ENCODE peak calls at places on chromosomes 3 and 15, in six cellular contexts. R, U, S, E, F and P are unnamed samples. For H3K9me3, the result is how much of the 10 kb centered on the place peaks cover.

GRCh38 chr3:107206141-107206540 is 171.1 kb upstream of the CCDC54 start:
- DNase-seq in R (no peak), U (no peak), S (no peak), E (peak), F (peak), P (peak)

GRCh38 chr3:127816783-127817182 is 5.5 kb downstream of the MGLL start:
- DNase-seq in R (no peak), U (no peak), S (no peak), E (no peak), F (no peak), P (no peak)

GRCh38 chr3:122660575-122660974 is 20.1 kb upstream of the PARP14 start:
- DNase-seq in R (no peak), U (no peak), S (no peak), E (no peak), F (no peak), P (no peak)

GRCh38 chr3:184811663-184811998 is 335 bp upstream of the VPS8 start:
- DNase-seq in R (no peak), U (no peak), S (no peak), E (no peak), F (no peak), P (no peak)

GRCh38 chr15:79408041-79408440 is 24.1 kb upstream of the MINAR1 start:
- DNase-seq in R (no peak), U (no peak), S (no peak), E (no peak), F (no peak), P (no peak)

GRCh38 chr3:40382617-40382979 is 4.4 kb upstream of the ENTPD3 start:
- DNase-seq in R (no peak), U (no peak), S (no peak), E (no peak), F (no peak), P (peak)

GRCh38 chr3:18440053-18440768 is 15.1 kb upstream of the SATB1 start:
- DNase-seq in R (no peak), U (no peak), S (no peak), E (no peak), F (peak), P (peak)

GRCh38 chr3:21017115-21017852 is 733.7 kb downstream of the ZNF385D start:
- DNase-seq in R (no peak), U (no peak), S (no peak), E (no peak), F (no peak), P (peak)

GRCh38 chr3:197001972-197002700 is 27.5 kb downstream of the MELTF start:
- DNase-seq in R (no peak), U (peak), S (peak), E (no peak), F (no peak), P (no peak)

GRCh38 chr3:142566096-142566495 is 12.4 kb downstream of the ATR start:
- DNase-seq in R (no peak), U (no peak), S (no peak), E (no peak), F (no peak), P (no peak)

GRCh38 chr3:34229871-34230270 is 431.4 kb downstream of the PDCD6IP start:
- DNase-seq in R (no peak), U (no peak), S (no peak), E (peak), F (no peak), P (no peak)

GRCh38 chr3:121399820-121400219 is 146.0 kb downstream of the POLQ start:
- DNase-seq in R (no peak), U (no peak), S (no peak), E (no peak), F (no peak), P (no peak)

GRCh38 chr3:155683321-155683720 is 61.5 kb downstream of the PLCH1 start:
- DNase-seq in R (no peak), U (no peak), S (no peak), E (no peak), F (no peak), P (no peak)
- H3K9me3 ChIP-seq in R (under half), U (under half), S (under half), E (under half), F (under half), P (under half)

GRCh38 chr15:66919421-66919820 is 146.0 kb upstream of the SMAD3 start:
- DNase-seq in R (no peak), U (no peak), S (no peak), E (peak), F (no peak), P (no peak)
- H3K9me3 ChIP-seq in R (under half), U (under half), S (under half), E (under half), F (under half), P (under half)

DNA sequence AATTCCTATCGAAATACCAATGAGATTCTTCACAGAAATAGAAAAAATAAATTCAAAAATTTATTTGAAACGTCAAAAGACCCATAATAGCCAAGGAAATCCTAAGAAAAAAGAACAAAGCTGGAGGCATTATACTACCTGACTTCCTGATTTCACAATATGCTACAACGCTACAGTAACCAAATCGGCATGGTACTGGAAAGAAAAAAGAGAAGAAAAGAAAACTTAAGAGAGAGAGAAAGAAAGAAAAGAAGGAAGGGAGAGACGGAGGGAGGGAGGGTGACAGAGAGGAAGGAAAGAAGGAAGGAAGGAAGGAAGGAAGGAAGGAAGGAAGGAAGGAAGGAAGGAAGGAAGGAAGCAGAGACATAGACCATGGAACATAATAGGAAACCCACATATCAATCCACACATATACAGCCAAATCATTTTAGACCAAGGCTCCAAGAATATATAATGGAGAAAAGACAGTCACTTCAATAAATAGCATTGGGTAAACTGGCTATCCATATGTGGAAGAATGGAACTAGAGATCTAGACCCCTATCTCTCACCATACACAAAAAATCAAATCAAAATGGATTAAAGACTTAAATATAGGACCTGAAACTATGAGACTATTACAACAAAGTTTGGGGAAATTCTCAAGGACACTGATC is 118.6 kb upstream of the CNTN4 start:
- DNase-seq in R (no peak), U (no peak), S (no peak), E (no peak), F (no peak), P (no peak)
- H3K9me3 ChIP-seq in R (under half), U (under half), S (under half), E (under half), F (under half), P (under half)

GRCh38 chr3:175857666-175858270 is 998.6 kb downstream of the NAALADL2 start:
- DNase-seq in R (no peak), U (no peak), S (no peak), E (no peak), F (no peak), P (no peak)

GRCh38 chr3:175851541-175851940 is 992.4 kb downstream of the NAALADL2 start:
- DNase-seq in R (no peak), U (no peak), S (no peak), E (no peak), F (no peak), P (no peak)

GRCh38 chr3:175852560-175852959 is 993.4 kb downstream of the NAALADL2 start:
- DNase-seq in R (no peak), U (no peak), S (no peak), E (no peak), F (no peak), P (no peak)
- H3K9me3 ChIP-seq in R (under half), U (under half), S (under half), E (under half), F (under half), P (under half)

GRCh38 chr3:93910085-93910484 is 63.6 kb downstream of the PROS1 start:
- DNase-seq in R (no peak), U (no peak), S (no peak), E (no peak), F (no peak), P (no peak)

GRCh38 chr3:93907132-93907531 is 66.6 kb downstream of the PROS1 start:
- DNase-seq in R (no peak), U (no peak), S (no peak), E (no peak), F (no peak), P (no peak)

GRCh38 chr3:93904568-93904967 is 69.1 kb downstream of the PROS1 start:
- DNase-seq in R (no peak), U (no peak), S (no peak), E (no peak), F (no peak), P (peak)

GRCh38 chr3:93906245-93906644 is 67.5 kb downstream of the PROS1 start:
- DNase-seq in R (no peak), U (peak), S (no peak), E (no peak), F (no peak), P (no peak)
- H3K9me3 ChIP-seq in R (under half), U (under half), S (under half), E (under half), F (under half), P (under half)

DNA sequence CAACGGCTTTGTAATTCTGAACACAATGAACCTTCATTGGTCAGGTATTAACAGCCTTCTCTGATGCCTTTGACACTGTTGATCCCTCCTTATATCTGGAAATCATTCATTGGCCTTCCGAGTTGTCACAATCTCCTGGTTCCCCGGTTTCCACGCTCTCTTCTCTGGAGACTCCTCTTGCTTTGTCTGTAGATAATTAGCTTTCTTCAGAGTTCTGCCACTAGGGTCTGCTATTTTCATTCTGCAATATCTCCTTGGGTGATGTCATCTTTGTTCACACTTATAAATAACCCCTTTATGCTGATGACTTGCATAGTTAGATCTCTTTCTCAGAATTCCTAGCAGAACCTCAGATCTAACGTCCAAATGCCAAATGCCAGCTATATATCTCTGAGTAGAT is 583.8 kb upstream of the ZNF717 start:
- DNase-seq in R (no peak), U (no peak), S (no peak), E (no peak), F (peak), P (peak)
- H3K9me3 ChIP-seq in R (under half), U (under half), S (under half), E (under half), F (under half), P (under half)

DNA sequence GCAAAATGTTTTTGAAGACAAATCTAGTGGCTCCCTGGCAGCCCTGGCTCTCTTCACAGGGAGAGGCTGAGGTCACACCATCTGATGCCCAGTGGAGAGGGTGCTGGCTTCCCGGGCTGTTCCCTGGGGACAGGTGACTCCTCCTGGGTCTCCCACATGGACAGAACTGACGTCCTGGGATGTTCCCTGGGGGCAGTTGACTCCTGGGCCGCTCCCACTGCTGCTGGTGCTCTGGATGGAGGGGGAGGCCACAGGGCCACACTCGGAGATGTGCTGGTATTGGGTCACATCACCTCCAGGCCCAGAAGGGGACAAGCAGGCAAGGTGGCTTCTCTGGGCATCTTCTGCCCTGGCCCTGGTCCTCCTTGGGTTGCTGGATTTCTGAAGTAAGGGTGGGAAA is 27.8 kb upstream of the ACAD9 start:
- DNase-seq in R (no peak), U (no peak), S (no peak), E (no peak), F (no peak), P (no peak)
- H3K9me3 ChIP-seq in R (under half), U (under half), S (under half), E (under half), F (under half), P (under half)

GRCh38 chr3:50194903-50195500 is 3.6 kb downstream of the GNAT1 start:
- DNase-seq in R (no peak), U (no peak), S (no peak), E (no peak), F (no peak), P (peak)
- H3K9me3 ChIP-seq in R (under half), U (under half), S (under half), E (under half), F (under half), P (under half)